ENCODE peak calls at places on chromosomes 5 and 9, in seven cellular contexts. N is breast epithelium, D is adrenal gland, C is Karpas-422, B is H9, R is cardiac muscle cell, K is hepatocyte. Y is an unnamed sample.
A peak's percentile ranks its signal among the peaks of the same experiment; 100 is the strongest.

GRCh38 chr9:127015926-127016512 is 101.4 kb downstream of the RALGPS1 start:
- DNase-seq in N (no peak), B (no peak), D (no peak), K (no peak), C (no peak), R (no peak), Y (no peak)

GRCh38 chr5:172569862-172570558 is 71.1 kb upstream of the NEURL1B start:
- DNase-seq in B (peak; percentile 53), N (no peak), D (no peak), R (peak; percentile 96), K (peak; percentile 33), C (no peak), Y (peak; percentile 30)

GRCh38 chr5:57094753-57095683 is 78.8 kb upstream of the GPBP1 start:
- DNase-seq in C (peak; percentile 84), N (no peak), K (peak; percentile 24), D (no peak), R (no peak), B (peak; percentile 88), Y (no peak)

GRCh38 chr5:143045062-143045461 is 274.9 kb downstream of the ARHGAP26 start:
- DNase-seq in N (no peak), C (no peak), B (no peak), K (no peak), D (no peak), R (no peak), Y (no peak)

GRCh38 chr5:68884893-68885292 is 208.9 kb upstream of the SLC30A5 start:
- DNase-seq in D (no peak), N (no peak), K (no peak), B (no peak), C (peak; percentile 69), R (no peak), Y (peak; percentile 45)

GRCh38 chr5:140108093-140109049 is 5.5 kb upstream of the PURA start:
- DNase-seq in R (no peak), N (no peak), C (peak; percentile 47), B (peak; percentile 56), K (peak; percentile 30), D (peak; percentile 42), Y (peak; percentile 53)

GRCh38 chr9:108636023-108636422 is 219.8 kb downstream of the ACTL7B start:
- DNase-seq in D (no peak), K (peak; percentile 40), N (no peak), R (peak; percentile 21), C (no peak), B (peak; percentile 51), Y (no peak)

GRCh38 chr5:37834542-37835399 is 5.1 kb downstream of the GDNF start:
- DNase-seq in C (no peak), R (peak; percentile 38), K (peak; percentile 34), B (peak; percentile 67), D (no peak), N (no peak), Y (no peak)

GRCh38 chr5:74452851-74453250 is 187.7 kb downstream of the ENC1 start:
- DNase-seq in N (no peak), K (no peak), D (no peak), B (no peak), C (peak; percentile 62), R (no peak), Y (no peak)

GRCh38 chr5:58944221-58944620 is 361.3 kb downstream of the RAB3C start:
- DNase-seq in C (no peak), K (no peak), D (no peak), N (no peak), B (no peak), R (no peak), Y (no peak)

GRCh38 chr5:168992687-168993086 is 308.3 kb downstream of the SLIT3 start:
- DNase-seq in C (no peak), D (no peak), B (peak; percentile 41), R (peak; percentile 62), K (peak; percentile 36), N (peak; percentile 38), Y (no peak)

GRCh38 chr9:136143215-136144001 is 24.7 kb upstream of the TMEM250 start:
- DNase-seq in C (peak; percentile 69), D (no peak), K (peak; percentile 62), B (peak; percentile 81), N (no peak), R (peak; percentile 59), Y (no peak)

GRCh38 chr9:110842169-110842568 is 173.6 kb downstream of the MUSK start:
- DNase-seq in N (no peak), R (no peak), B (peak; percentile 36), D (no peak), K (peak; percentile 15), C (no peak), Y (no peak)

GRCh38 chr9:84153885-84154284 is 173.3 kb downstream of the RMI1 start:
- DNase-seq in N (no peak), D (no peak), C (no peak), R (no peak), B (no peak), K (no peak), Y (no peak)

GRCh38 chr5:175464414-175465233 is 13.7 kb upstream of the SFXN1 start:
- DNase-seq in C (peak; percentile 85), N (no peak), D (peak; percentile 48), B (peak; percentile 75), R (peak; percentile 65), K (peak; percentile 73), Y (peak; percentile 70)

GRCh38 chr5:100186181-100186580 is 349.0 kb upstream of the FAM174A start:
- DNase-seq in D (no peak), C (no peak), N (no peak), K (no peak), B (no peak), R (no peak), Y (no peak)

GRCh38 chr9:38414040-38414723 is 10.1 kb downstream of the IGFBPL1 start:
- DNase-seq in C (no peak), B (no peak), N (no peak), D (no peak), K (no peak), R (no peak), Y (no peak)

GRCh38 chr9:503331-503730 is 288.7 kb downstream of the DOCK8 start:
- DNase-seq in R (no peak), C (peak; percentile 45), B (peak; percentile 25), K (no peak), N (no peak), D (no peak), Y (no peak)

GRCh38 chr5:87400305-87400899 is 12.3 kb downstream of the CCNH start:
- DNase-seq in R (peak; percentile 14), D (no peak), C (peak; percentile 73), B (no peak), K (peak; percentile 17), N (no peak), Y (peak; percentile 67)

GRCh38 chr9:128575921-128576320 is 23.5 kb downstream of the SPTAN1 start:
- DNase-seq in C (no peak), D (no peak), N (no peak), R (no peak), B (no peak), K (no peak), Y (no peak)

GRCh38 chr5:168598639-168599038 is 19.5 kb upstream of the PANK3 start:
- DNase-seq in K (no peak), N (no peak), C (no peak), D (no peak), B (no peak), R (no peak), Y (no peak)

GRCh38 chr9:120424248-120424647 is 155.7 kb downstream of the CDK5RAP2 start:
- DNase-seq in N (no peak), B (no peak), R (no peak), D (no peak), K (no peak), C (no peak), Y (peak; percentile 21)

GRCh38 chr5:102701748-102702147 is 53.4 kb upstream of the PAM start:
- DNase-seq in D (no peak), K (no peak), N (no peak), C (no peak), R (no peak), B (no peak), Y (no peak)

GRCh38 chr5:142551242-142552067 is 134.4 kb downstream of the FGF1 start:
- DNase-seq in D (no peak), K (peak; percentile 33), B (peak; percentile 82), C (no peak), R (peak; percentile 23), N (no peak), Y (no peak)

GRCh38 chr9:124950050-124950718 is 9.3 kb upstream of the GOLGA1 start:
- DNase-seq in B (no peak), K (no peak), D (no peak), C (no peak), R (no peak), N (no peak), Y (no peak)

GRCh38 chr5:77076961-77077820 is 9.9 kb downstream of the ZBED3 start:
- DNase-seq in K (peak; percentile 84), B (peak; percentile 83), N (no peak), R (peak; percentile 82), D (peak; percentile 79), C (no peak), Y (peak; percentile 57)

GRCh38 chr5:95644351-95645042 is 2.1 kb upstream of the RFESD start:
- DNase-seq in K (peak; percentile 77), N (no peak), R (peak; percentile 67), D (peak; percentile 57), C (peak; percentile 80), B (peak; percentile 60), Y (peak; percentile 67)

GRCh38 chr9:69223605-69224004 is 49.5 kb downstream of the TJP2 start:
- DNase-seq in C (peak; percentile 58), D (peak; percentile 43), N (no peak), K (peak; percentile 62), B (peak; percentile 79), R (peak; percentile 69), Y (peak; percentile 69)

GRCh38 chr5:77302247-77302646 is 91.8 kb downstream of the PDE8B start:
- DNase-seq in K (no peak), N (no peak), R (no peak), B (no peak), D (no peak), C (peak; percentile 45), Y (no peak)

GRCh38 chr9:5453004-5453403 is 2.7 kb downstream of the CD274 start:
- DNase-seq in D (no peak), K (no peak), C (no peak), N (no peak), R (no peak), B (no peak), Y (no peak)
- H3K27ac ChIP-seq in D (no peak overlapping the region), K (no peak overlapping the region), C (no peak overlapping the region), N (no peak overlapping the region), R (no peak overlapping the region), B (no peak overlapping the region), Y (no peak overlapping the region)

GRCh38 chr5:177429248-177430045 is 3.0 kb downstream of the GRK6 start:
- DNase-seq in R (no peak), K (no peak), D (peak; percentile 61), N (no peak), B (no peak), C (peak; percentile 79), Y (no peak)
- H3K27ac ChIP-seq in R (no peak overlapping the region), K (no peak overlapping the region), D (no peak overlapping the region), N (no peak overlapping the region), B (no peak overlapping the region), C (peak overlapping the region; percentile 84), Y (peak overlapping the region; percentile 94)

DNA sequence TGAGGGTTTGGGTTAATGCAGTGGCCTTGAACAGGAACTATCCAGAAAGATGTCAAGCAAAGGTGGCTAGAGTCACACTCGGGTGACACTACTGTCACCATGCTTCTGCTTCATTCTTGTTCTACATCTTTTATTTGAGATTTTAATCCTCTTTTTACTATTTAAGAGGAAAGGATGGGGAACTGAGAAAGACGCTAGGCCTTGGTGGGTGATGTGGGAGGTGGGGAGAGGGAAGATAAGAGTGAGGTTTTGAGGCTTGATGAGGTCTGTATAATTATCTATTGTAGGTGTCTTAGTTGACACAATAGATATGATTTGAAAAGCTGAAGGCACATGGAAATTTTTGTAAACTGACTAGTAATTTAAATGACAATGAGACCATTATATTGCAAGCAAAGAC is 3.5 kb upstream of the BASP1 start:
- DNase-seq in C (no peak), K (no peak), D (no peak), B (no peak), N (no peak), R (no peak), Y (no peak)
- H3K27ac ChIP-seq in C (no peak overlapping the region), K (no peak overlapping the region), D (no peak overlapping the region), B (no peak overlapping the region), N (no peak overlapping the region), R (no peak overlapping the region), Y (no peak overlapping the region)

GRCh38 chr5:119789411-119790117 is 160.2 kb downstream of the FAM170A start:
- DNase-seq in K (no peak), C (no peak), D (no peak), R (peak; percentile 22), N (no peak), B (no peak), Y (no peak)
- H3K27ac ChIP-seq in K (no peak overlapping the region), C (no peak overlapping the region), D (no peak overlapping the region), R (no peak overlapping the region), N (no peak overlapping the region), B (no peak overlapping the region), Y (no peak overlapping the region)

Y was measured in RWPE1.